ENCODE peak calls at places on chromosomes 1 and 21, in six cellular contexts. One of them, this sample, is unnamed.

GRCh38 chr1:201429771-201430501 is 8.4 kb upstream of the TNNI1 start:
- DNase-seq in heart right ventricle: no peak
- DNase-seq in kidney epithelial cell: no peak
- DNase-seq in fibroblast of pulmonary artery: no peak
- DNase-seq in ovary: no peak
- DNase-seq in lower lobe of right lung: no peak
- DNase-seq in this sample: no peak

GRCh38 chr1:100050139-100050538 is 80.3 kb downstream of the SLC35A3 start:
- DNase-seq in heart right ventricle: no peak
- DNase-seq in kidney epithelial cell: no peak
- DNase-seq in fibroblast of pulmonary artery: no peak
- DNase-seq in ovary: no peak
- DNase-seq in lower lobe of right lung: no peak
- DNase-seq in this sample: no peak

GRCh38 chr1:229582011-229582694 is 23.6 kb upstream of the ABCB10 start:
- DNase-seq in heart right ventricle: peak
- DNase-seq in kidney epithelial cell: no peak
- DNase-seq in fibroblast of pulmonary artery: peak
- DNase-seq in ovary: peak
- DNase-seq in lower lobe of right lung: peak
- DNase-seq in this sample: no peak

GRCh38 chr1:169483500-169483966 is 2.2 kb downstream of the SLC19A2 start:
- DNase-seq in heart right ventricle: peak
- DNase-seq in kidney epithelial cell: no peak
- DNase-seq in fibroblast of pulmonary artery: peak
- DNase-seq in ovary: peak
- DNase-seq in lower lobe of right lung: no peak
- DNase-seq in this sample: no peak

GRCh38 chr1:160097911-160098851 is at the start of gene IGSF8:
- DNase-seq in heart right ventricle: peak
- DNase-seq in kidney epithelial cell: no peak
- DNase-seq in fibroblast of pulmonary artery: peak
- DNase-seq in ovary: peak
- DNase-seq in lower lobe of right lung: peak
- DNase-seq in this sample: no peak

GRCh38 chr1:203099760-203100159 is 13.9 kb upstream of the MYOG start:
- DNase-seq in heart right ventricle: no peak
- DNase-seq in kidney epithelial cell: no peak
- DNase-seq in fibroblast of pulmonary artery: no peak
- DNase-seq in ovary: no peak
- DNase-seq in lower lobe of right lung: no peak
- DNase-seq in this sample: no peak

GRCh38 chr1:10733967-10734366 is 62.5 kb downstream of the CASZ1 start:
- DNase-seq in heart right ventricle: no peak
- DNase-seq in kidney epithelial cell: no peak
- DNase-seq in fibroblast of pulmonary artery: no peak
- DNase-seq in ovary: no peak
- DNase-seq in lower lobe of right lung: peak
- DNase-seq in this sample: no peak

GRCh38 chr1:26531651-26532131 is 2.1 kb downstream of the RPS6KA1 start:
- DNase-seq in heart right ventricle: no peak
- DNase-seq in kidney epithelial cell: no peak
- DNase-seq in fibroblast of pulmonary artery: no peak
- DNase-seq in ovary: no peak
- DNase-seq in lower lobe of right lung: peak
- DNase-seq in this sample: no peak

GRCh38 chr1:25707280-25708016 is 90.9 kb downstream of the MAN1C1 start:
- DNase-seq in heart right ventricle: no peak
- DNase-seq in kidney epithelial cell: no peak
- DNase-seq in fibroblast of pulmonary artery: no peak
- DNase-seq in ovary: no peak
- DNase-seq in lower lobe of right lung: no peak
- DNase-seq in this sample: no peak

GRCh38 chr1:43973981-43974442 is 748 bp upstream of the ATP6V0B start:
- DNase-seq in heart right ventricle: no peak
- DNase-seq in kidney epithelial cell: no peak
- DNase-seq in fibroblast of pulmonary artery: no peak
- DNase-seq in ovary: no peak
- DNase-seq in lower lobe of right lung: no peak
- DNase-seq in this sample: no peak

GRCh38 chr1:117632269-117633067 is 26.6 kb downstream of the TENT5C start:
- DNase-seq in heart right ventricle: no peak
- DNase-seq in kidney epithelial cell: no peak
- DNase-seq in fibroblast of pulmonary artery: no peak
- DNase-seq in ovary: no peak
- DNase-seq in lower lobe of right lung: peak
- DNase-seq in this sample: no peak

GRCh38 chr1:70039485-70039884 is 165.9 kb downstream of the LRRC40 start:
- DNase-seq in heart right ventricle: no peak
- DNase-seq in kidney epithelial cell: no peak
- DNase-seq in fibroblast of pulmonary artery: no peak
- DNase-seq in ovary: no peak
- DNase-seq in lower lobe of right lung: no peak
- DNase-seq in this sample: no peak

GRCh38 chr1:70038025-70038424 is 167.4 kb downstream of the LRRC40 start:
- DNase-seq in heart right ventricle: no peak
- DNase-seq in kidney epithelial cell: peak
- DNase-seq in fibroblast of pulmonary artery: peak
- DNase-seq in ovary: no peak
- DNase-seq in lower lobe of right lung: no peak
- DNase-seq in this sample: no peak

GRCh38 chr1:70033266-70033873 is 172.0 kb downstream of the LRRC40 start:
- DNase-seq in heart right ventricle: no peak
- DNase-seq in kidney epithelial cell: no peak
- DNase-seq in fibroblast of pulmonary artery: no peak
- DNase-seq in ovary: no peak
- DNase-seq in lower lobe of right lung: no peak
- DNase-seq in this sample: no peak

GRCh38 chr1:70033934-70034333 is 171.4 kb downstream of the LRRC40 start:
- DNase-seq in heart right ventricle: no peak
- DNase-seq in kidney epithelial cell: no peak
- DNase-seq in fibroblast of pulmonary artery: no peak
- DNase-seq in ovary: no peak
- DNase-seq in lower lobe of right lung: no peak
- DNase-seq in this sample: no peak

GRCh38 chr1:70034403-70034802 is 171.0 kb downstream of the LRRC40 start:
- DNase-seq in heart right ventricle: no peak
- DNase-seq in kidney epithelial cell: peak
- DNase-seq in fibroblast of pulmonary artery: peak
- DNase-seq in ovary: no peak
- DNase-seq in lower lobe of right lung: no peak
- DNase-seq in this sample: peak
- TF ChIP-seq CTCF in heart right ventricle: no peak
- TF ChIP-seq CTCF in kidney epithelial cell: peak
- TF ChIP-seq CTCF in fibroblast of pulmonary artery: peak
- TF ChIP-seq CTCF in ovary: no peak
- TF ChIP-seq CTCF in lower lobe of right lung: no peak
- TF ChIP-seq CTCF in this sample: peak

GRCh38 chr21:46021978-46022544 is 40.5 kb downstream of the COL6A1 start:
- DNase-seq in heart right ventricle: no peak
- DNase-seq in kidney epithelial cell: no peak
- DNase-seq in fibroblast of pulmonary artery: no peak
- DNase-seq in ovary: peak
- DNase-seq in lower lobe of right lung: no peak
- DNase-seq in this sample: no peak
- H3K4me3 ChIP-seq in heart right ventricle: no peak
- H3K4me3 ChIP-seq in kidney epithelial cell: no peak
- H3K4me3 ChIP-seq in fibroblast of pulmonary artery: no peak
- H3K4me3 ChIP-seq in ovary: no peak
- H3K4me3 ChIP-seq in lower lobe of right lung: no peak
- H3K4me3 ChIP-seq in this sample: no peak

GRCh38 chr1:35539073-35539823 is 18.0 kb downstream of the KIAA0319L start:
- DNase-seq in heart right ventricle: no peak
- DNase-seq in kidney epithelial cell: no peak
- DNase-seq in fibroblast of pulmonary artery: peak
- DNase-seq in ovary: no peak
- DNase-seq in lower lobe of right lung: no peak
- DNase-seq in this sample: no peak

GRCh38 chr1:35539824-35540261 is 17.4 kb downstream of the KIAA0319L start:
- DNase-seq in heart right ventricle: no peak
- DNase-seq in kidney epithelial cell: no peak
- DNase-seq in fibroblast of pulmonary artery: peak
- DNase-seq in ovary: no peak
- DNase-seq in lower lobe of right lung: no peak
- DNase-seq in this sample: no peak

GRCh38 chr1:35546614-35547013 is 10.6 kb downstream of the KIAA0319L start:
- DNase-seq in heart right ventricle: no peak
- DNase-seq in kidney epithelial cell: no peak
- DNase-seq in fibroblast of pulmonary artery: no peak
- DNase-seq in ovary: no peak
- DNase-seq in lower lobe of right lung: no peak
- DNase-seq in this sample: no peak

GRCh38 chr1:35544976-35545375 is 12.2 kb downstream of the KIAA0319L start:
- DNase-seq in heart right ventricle: peak
- DNase-seq in kidney epithelial cell: no peak
- DNase-seq in fibroblast of pulmonary artery: peak
- DNase-seq in ovary: no peak
- DNase-seq in lower lobe of right lung: no peak
- DNase-seq in this sample: no peak
- TF ChIP-seq CTCF in heart right ventricle: peak
- TF ChIP-seq CTCF in kidney epithelial cell: peak
- TF ChIP-seq CTCF in fibroblast of pulmonary artery: peak
- TF ChIP-seq CTCF in ovary: no peak
- TF ChIP-seq CTCF in lower lobe of right lung: peak
- TF ChIP-seq CTCF in this sample: peak

DNA sequence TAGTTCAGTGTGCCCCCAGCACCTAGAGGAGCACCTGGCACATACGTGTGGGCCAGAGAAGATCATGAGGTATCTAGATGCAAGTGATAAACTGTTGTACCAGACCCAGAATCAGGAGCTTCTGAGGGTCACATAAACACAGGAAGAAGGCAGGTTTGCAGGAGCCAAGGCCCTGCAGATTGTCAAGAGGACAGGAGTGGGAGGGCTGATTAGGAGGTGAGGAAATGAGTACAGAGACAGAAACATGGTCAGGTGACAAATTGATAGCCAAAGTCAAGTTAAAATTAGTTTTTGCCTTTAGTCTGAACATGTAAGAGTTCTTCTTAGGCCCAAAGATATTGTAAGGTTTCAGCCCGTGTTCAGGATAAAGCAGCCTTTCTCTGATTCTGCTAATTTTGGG is 14.0 kb upstream of the TRAF3IP3 start:
- DNase-seq in heart right ventricle: peak
- DNase-seq in kidney epithelial cell: no peak
- DNase-seq in fibroblast of pulmonary artery: no peak
- DNase-seq in ovary: no peak
- DNase-seq in lower lobe of right lung: no peak
- DNase-seq in this sample: no peak
- H3K4me3 ChIP-seq in heart right ventricle: no peak
- H3K4me3 ChIP-seq in kidney epithelial cell: no peak
- H3K4me3 ChIP-seq in fibroblast of pulmonary artery: peak
- H3K4me3 ChIP-seq in ovary: no peak
- H3K4me3 ChIP-seq in lower lobe of right lung: peak
- H3K4me3 ChIP-seq in this sample: no peak

DNA sequence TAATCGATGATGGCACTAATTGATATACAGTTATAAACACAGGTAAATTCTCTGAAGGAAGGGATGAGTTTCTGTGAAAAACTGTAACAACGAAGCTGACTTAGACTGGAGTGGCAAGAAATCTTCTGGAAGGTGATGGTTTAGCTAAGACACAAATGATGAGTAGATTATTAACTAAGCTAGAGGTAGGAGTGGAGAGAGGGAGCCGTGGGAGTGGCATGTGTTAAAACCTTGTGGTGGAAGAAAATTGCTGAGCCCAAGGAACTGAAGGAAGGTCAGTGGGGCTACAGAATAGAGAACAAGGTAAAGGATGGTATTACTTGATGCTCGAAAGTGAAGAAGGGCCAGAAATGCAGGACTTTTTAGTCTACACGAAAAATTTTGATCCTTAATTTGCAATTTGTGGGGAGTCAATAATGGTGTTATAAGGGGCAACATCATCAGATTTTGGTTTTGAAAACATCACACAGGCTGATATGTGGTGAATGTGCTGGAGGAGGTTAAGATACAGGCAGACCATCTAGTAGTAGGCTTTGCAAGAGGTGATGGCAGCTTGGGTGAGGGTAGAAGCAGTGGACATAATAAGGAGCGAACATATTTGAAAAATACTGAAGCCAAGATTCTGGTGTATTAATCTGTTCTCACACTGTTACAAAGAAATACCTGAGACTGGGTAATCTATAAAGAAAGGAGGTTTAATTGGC is 93.8 kb downstream of the S1PR1 start:
- DNase-seq in heart right ventricle: no peak
- DNase-seq in kidney epithelial cell: peak
- DNase-seq in fibroblast of pulmonary artery: no peak
- DNase-seq in ovary: no peak
- DNase-seq in lower lobe of right lung: no peak
- DNase-seq in this sample: no peak
- TF ChIP-seq CTCF in heart right ventricle: no peak
- TF ChIP-seq CTCF in kidney epithelial cell: no peak
- TF ChIP-seq CTCF in fibroblast of pulmonary artery: no peak
- TF ChIP-seq CTCF in ovary: no peak
- TF ChIP-seq CTCF in lower lobe of right lung: no peak
- TF ChIP-seq CTCF in this sample: no peak

GRCh38 chr1:31714442-31715096 is 10.8 kb upstream of the COL16A1 start:
- DNase-seq in heart right ventricle: peak
- DNase-seq in kidney epithelial cell: no peak
- DNase-seq in fibroblast of pulmonary artery: peak
- DNase-seq in ovary: peak
- DNase-seq in lower lobe of right lung: no peak
- DNase-seq in this sample: no peak
- H3K4me3 ChIP-seq in heart right ventricle: peak
- H3K4me3 ChIP-seq in kidney epithelial cell: peak
- H3K4me3 ChIP-seq in fibroblast of pulmonary artery: peak
- H3K4me3 ChIP-seq in ovary: peak
- H3K4me3 ChIP-seq in lower lobe of right lung: peak
- H3K4me3 ChIP-seq in this sample: peak

GRCh38 chr1:205986291-205986690 is 16.9 kb downstream of the RAB7B start:
- DNase-seq in heart right ventricle: no peak
- DNase-seq in kidney epithelial cell: no peak
- DNase-seq in fibroblast of pulmonary artery: no peak
- DNase-seq in ovary: no peak
- DNase-seq in lower lobe of right lung: no peak
- DNase-seq in this sample: no peak
- TF ChIP-seq CTCF in heart right ventricle: peak
- TF ChIP-seq CTCF in kidney epithelial cell: peak
- TF ChIP-seq CTCF in fibroblast of pulmonary artery: peak
- TF ChIP-seq CTCF in ovary: no peak
- TF ChIP-seq CTCF in lower lobe of right lung: no peak
- TF ChIP-seq CTCF in this sample: no peak

This sample was measured in HFF-Myc.